ENCODE peak calls at places on chromosomes 16 and 17, in six cellular contexts. One of them, this sample, is unnamed.

GRCh38 chr16:64754279-64754678 is 367.6 kb downstream of the CDH11 start:
- DNase-seq in naive thymus-derived CD8-positive, alpha-beta T cell: no peak
- DNase-seq in anterior cingulate cortex: no peak
- DNase-seq in CD4-positive, alpha-beta T cell: no peak
- DNase-seq in HTR-8/SVneo: no peak
- DNase-seq in hepatic stellate cell: no peak
- DNase-seq in this sample: peak

GRCh38 chr17:6327007-6327406 is 107.9 kb downstream of the AIPL1 start:
- DNase-seq in naive thymus-derived CD8-positive, alpha-beta T cell: no peak
- DNase-seq in anterior cingulate cortex: no peak
- DNase-seq in CD4-positive, alpha-beta T cell: no peak
- DNase-seq in HTR-8/SVneo: no peak
- DNase-seq in hepatic stellate cell: no peak
- DNase-seq in this sample: no peak

GRCh38 chr17:78324391-78325075 is 35.3 kb downstream of the SOCS3 start:
- DNase-seq in naive thymus-derived CD8-positive, alpha-beta T cell: no peak
- DNase-seq in anterior cingulate cortex: peak
- DNase-seq in CD4-positive, alpha-beta T cell: peak
- DNase-seq in HTR-8/SVneo: no peak
- DNase-seq in hepatic stellate cell: peak
- DNase-seq in this sample: peak

GRCh38 chr17:57121308-57122042 is 36.4 kb downstream of the AKAP1 start:
- DNase-seq in naive thymus-derived CD8-positive, alpha-beta T cell: no peak
- DNase-seq in anterior cingulate cortex: no peak
- DNase-seq in CD4-positive, alpha-beta T cell: no peak
- DNase-seq in HTR-8/SVneo: peak
- DNase-seq in hepatic stellate cell: peak
- DNase-seq in this sample: no peak

GRCh38 chr17:63578027-63578768 is 22.5 kb upstream of the TACO1 start:
- DNase-seq in naive thymus-derived CD8-positive, alpha-beta T cell: no peak
- DNase-seq in anterior cingulate cortex: no peak
- DNase-seq in CD4-positive, alpha-beta T cell: no peak
- DNase-seq in HTR-8/SVneo: no peak
- DNase-seq in hepatic stellate cell: no peak
- DNase-seq in this sample: no peak

GRCh38 chr16:3020604-3021448 is 658 bp downstream of the TNFRSF12A start:
- DNase-seq in naive thymus-derived CD8-positive, alpha-beta T cell: peak
- DNase-seq in anterior cingulate cortex: no peak
- DNase-seq in CD4-positive, alpha-beta T cell: peak
- DNase-seq in HTR-8/SVneo: peak
- DNase-seq in hepatic stellate cell: peak
- DNase-seq in this sample: peak

GRCh38 chr16:86508947-86509758 is 1.2 kb upstream of the FOXF1 start:
- DNase-seq in naive thymus-derived CD8-positive, alpha-beta T cell: no peak
- DNase-seq in anterior cingulate cortex: no peak
- DNase-seq in CD4-positive, alpha-beta T cell: no peak
- DNase-seq in HTR-8/SVneo: peak
- DNase-seq in hepatic stellate cell: peak
- DNase-seq in this sample: peak

GRCh38 chr17:6575596-6575988 is 19.2 kb upstream of the PITPNM3 start:
- DNase-seq in naive thymus-derived CD8-positive, alpha-beta T cell: no peak
- DNase-seq in anterior cingulate cortex: no peak
- DNase-seq in CD4-positive, alpha-beta T cell: no peak
- DNase-seq in HTR-8/SVneo: no peak
- DNase-seq in hepatic stellate cell: no peak
- DNase-seq in this sample: no peak

GRCh38 chr17:55281592-55282378 is 17.0 kb downstream of the HLF start:
- DNase-seq in naive thymus-derived CD8-positive, alpha-beta T cell: no peak
- DNase-seq in anterior cingulate cortex: no peak
- DNase-seq in CD4-positive, alpha-beta T cell: no peak
- DNase-seq in HTR-8/SVneo: no peak
- DNase-seq in hepatic stellate cell: no peak
- DNase-seq in this sample: no peak

GRCh38 chr17:20184977-20185619 is 175.9 kb downstream of the SPECC1 start:
- DNase-seq in naive thymus-derived CD8-positive, alpha-beta T cell: no peak
- DNase-seq in anterior cingulate cortex: no peak
- DNase-seq in CD4-positive, alpha-beta T cell: no peak
- DNase-seq in HTR-8/SVneo: no peak
- DNase-seq in hepatic stellate cell: no peak
- DNase-seq in this sample: peak

GRCh38 chr17:33142703-33143299 is 150.3 kb downstream of the ASIC2 start:
- DNase-seq in naive thymus-derived CD8-positive, alpha-beta T cell: no peak
- DNase-seq in anterior cingulate cortex: no peak
- DNase-seq in CD4-positive, alpha-beta T cell: no peak
- DNase-seq in HTR-8/SVneo: peak
- DNase-seq in hepatic stellate cell: no peak
- DNase-seq in this sample: no peak

GRCh38 chr17:4483012-4483840 is 15.5 kb upstream of the SPNS2 start:
- DNase-seq in naive thymus-derived CD8-positive, alpha-beta T cell: no peak
- DNase-seq in anterior cingulate cortex: no peak
- DNase-seq in CD4-positive, alpha-beta T cell: no peak
- DNase-seq in HTR-8/SVneo: no peak
- DNase-seq in hepatic stellate cell: no peak
- DNase-seq in this sample: no peak